ENCODE peak calls at places on chromosomes 11 and 22, in four cellular contexts. N is K562, Y is H1, B is HepG2. A is an unnamed sample.

GRCh38 chr11:66834943-66835342 is 8.3 kb upstream of the RCE1 start:
- DNase-seq in B (no peak), Y (no peak), N (peak), A (no peak)

GRCh38 chr11:69642549-69642912 is 1.6 kb downstream of the CCND1 start:
- DNase-seq in Y (no peak), B (no peak), N (peak), A (no peak)

GRCh38 chr11:37504925-37505324 is 906.9 kb upstream of the RAG2 start:
- DNase-seq in N (no peak), Y (no peak), B (no peak), A (no peak)

GRCh38 chr11:46271875-46272815 is 5.3 kb upstream of the CREB3L1 start:
- DNase-seq in Y (no peak), N (no peak), B (no peak), A (no peak)

GRCh38 chr22:44202261-44202789 is 21.6 kb downstream of the PARVG start:
- DNase-seq in N (no peak), B (no peak), Y (no peak), A (no peak)

GRCh38 chr11:64225608-64226506 is at the start of the genes NUDT22 and TRPT1:
- DNase-seq in Y (no peak), N (peak), B (peak), A (no peak)

GRCh38 chr11:34351051-34351450 is 6.8 kb downstream of the ABTB2 start:
- DNase-seq in N (no peak), B (no peak), Y (no peak), A (no peak)

GRCh38 chr22:43505896-43506295 is 94.1 kb downstream of the MPPED1 start:
- DNase-seq in B (no peak), N (no peak), Y (no peak), A (no peak)

GRCh38 chr11:94826415-94826814 is 58.3 kb downstream of the AMOTL1 start:
- DNase-seq in N (peak), B (no peak), Y (no peak), A (no peak)

GRCh38 chr11:76654980-76655379 is 15.6 kb downstream of the LRRC32 start:
- DNase-seq in B (no peak), N (no peak), Y (no peak), A (no peak)

GRCh38 chr22:46593211-46593676 is 26.9 kb upstream of the GRAMD4 start:
- DNase-seq in N (no peak), Y (no peak), B (no peak), A (no peak)

GRCh38 chr11:71391352-71391751 is 56.8 kb downstream of the DHCR7 start:
- DNase-seq in N (no peak), B (no peak), Y (no peak), A (no peak)

GRCh38 chr11:117316197-117316961 is at the start of gene BACE1:
- DNase-seq in N (no peak), B (peak), Y (peak), A (peak)

GRCh38 chr11:42462558-42463310 is 849.1 kb upstream of the API5 start:
- DNase-seq in Y (no peak), N (no peak), B (no peak), A (no peak)

GRCh38 chr22:47202819-47203553 is 440.5 kb downstream of the TBC1D22A start:
- DNase-seq in N (no peak), B (no peak), Y (no peak), A (no peak)

GRCh38 chr11:76623171-76623883 is 47.2 kb downstream of the LRRC32 start:
- DNase-seq in N (no peak), Y (no peak), B (no peak), A (no peak)

GRCh38 chr11:67313125-67313890 is 10.0 kb downstream of the SSH3 start:
- DNase-seq in Y (no peak), N (no peak), B (no peak), A (no peak)

GRCh38 chr11:125457814-125458343 is 38.2 kb downstream of the FEZ1 start:
- DNase-seq in Y (no peak), B (peak), N (peak), A (no peak)

GRCh38 chr11:62148271-62148980 is 24.6 kb downstream of the INCENP start:
- DNase-seq in Y (no peak), N (no peak), B (no peak), A (no peak)

GRCh38 chr22:32622004-32622761 is 147.6 kb downstream of the FBXO7 start:
- DNase-seq in N (no peak), Y (peak), B (peak), A (no peak)

GRCh38 chr22:44669725-44670027 is 32.3 kb upstream of the PRR5 start:
- DNase-seq in B (no peak), N (peak), Y (no peak), A (no peak)

GRCh38 chr11:13333456-13333957 is 55.9 kb downstream of the BMAL1 start:
- DNase-seq in N (no peak), Y (no peak), B (peak), A (peak)

GRCh38 chr11:86174101-86175046 is 70.2 kb upstream of the EED start:
- DNase-seq in Y (no peak), B (peak), N (peak), A (no peak)

GRCh38 chr22:30047364-30047738 is 32.9 kb upstream of the HORMAD2 start:
- DNase-seq in B (no peak), Y (no peak), N (peak), A (no peak)

GRCh38 chr22:50530280-50530856 is 556 bp upstream of the TYMP start:
- DNase-seq in N (no peak), B (peak), Y (no peak), A (peak)

GRCh38 chr22:50531546-50532352 is 1.9 kb upstream of the TYMP start:
- DNase-seq in Y (no peak), B (no peak), N (no peak), A (no peak)

GRCh38 chr22:50532353-50532700 is 2.5 kb upstream of the TYMP start:
- DNase-seq in B (no peak), N (no peak), Y (no peak), A (no peak)

GRCh38 chr22:50529416-50530279 is at the start of gene TYMP:
- DNase-seq in Y (no peak), N (no peak), B (peak), A (no peak)

DNA sequence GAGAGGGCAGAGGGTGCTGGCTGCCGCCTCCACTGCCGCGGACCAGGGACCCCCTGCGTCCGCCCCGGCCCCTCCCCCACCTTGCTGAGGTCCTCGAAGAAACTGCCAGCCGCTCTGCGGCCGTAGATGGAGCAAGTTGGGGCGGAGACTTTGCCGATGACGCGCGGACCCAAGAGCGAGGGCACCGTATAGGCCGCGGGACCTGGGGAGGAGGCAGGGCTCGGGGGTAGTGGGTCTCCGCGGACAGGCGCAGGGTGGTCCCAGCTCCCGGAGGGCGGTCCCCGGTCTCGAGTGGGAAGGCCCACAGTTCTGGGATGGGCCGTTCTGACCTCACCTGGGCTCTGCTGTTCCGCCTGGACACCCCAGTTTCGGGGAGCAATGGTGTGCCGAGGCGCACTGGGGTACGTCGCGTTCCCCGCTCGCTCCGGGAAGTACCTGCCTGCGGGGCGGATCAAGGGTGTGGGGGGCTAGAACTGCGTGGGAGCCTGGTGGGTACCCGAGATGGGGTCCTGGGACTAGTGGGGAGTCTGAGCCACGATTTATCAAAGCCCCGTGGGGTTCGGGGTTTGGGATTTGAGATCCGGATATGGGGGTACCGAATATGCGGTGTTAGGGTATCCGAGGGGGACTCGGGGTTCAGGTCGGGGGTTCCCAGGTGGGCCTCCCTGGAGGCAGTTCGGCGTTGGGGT is 1.2 kb upstream of the TYMP start:
- DNase-seq in N (no peak), Y (no peak), B (peak), A (peak)
- TF ChIP-seq FOSL1 in N (no peak), Y (no peak), B (no peak), A (no peak)

DNA sequence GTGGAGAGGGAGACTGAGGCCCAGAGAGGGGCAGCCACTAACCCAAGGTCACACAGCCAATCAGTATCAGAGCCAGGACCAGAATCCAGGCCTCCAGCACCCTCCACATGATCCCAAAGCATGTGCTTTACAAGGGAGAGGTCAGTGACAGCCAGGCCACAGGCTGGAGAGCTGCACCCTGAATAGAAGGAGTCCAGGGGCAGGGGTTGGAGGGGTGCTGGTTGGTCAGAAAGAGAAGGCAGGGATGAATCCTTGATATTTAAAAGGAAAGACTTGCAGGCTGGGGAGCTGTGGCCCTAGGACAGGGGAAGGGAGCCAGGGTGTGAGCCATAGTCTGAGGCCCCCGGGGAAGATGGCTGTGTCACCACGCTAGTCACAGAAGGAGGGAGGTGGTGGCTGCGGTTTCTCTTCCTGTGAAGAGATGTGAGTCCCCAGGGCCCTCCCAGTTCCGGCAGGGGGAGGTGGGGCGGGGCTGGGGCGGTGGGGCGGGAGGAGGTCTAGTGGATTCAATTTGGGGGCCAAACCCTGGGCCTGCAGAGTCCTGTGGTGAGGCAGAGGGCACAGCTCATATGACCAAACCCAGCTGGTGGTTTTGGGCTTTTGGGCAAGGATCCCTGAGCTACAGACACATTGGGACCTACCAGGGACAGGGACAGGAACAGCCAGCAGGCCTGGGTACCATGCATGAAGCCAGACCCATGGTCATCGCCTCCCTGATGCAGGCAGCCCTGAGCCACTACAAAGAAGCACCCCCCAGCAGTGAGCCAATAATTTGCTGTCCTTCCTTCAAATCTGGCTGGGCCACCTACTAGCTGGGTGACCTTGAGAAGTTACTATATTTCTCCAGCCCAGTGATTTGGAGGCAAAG is 14.0 kb downstream of the RAC2 start:
- DNase-seq in B (no peak), N (peak), Y (no peak), A (peak)
- TF ChIP-seq JUND in B (no peak), N (peak), Y (no peak), A (no peak)

GRCh38 chr11:1084561-1085439 is 10.1 kb downstream of the MUC2 start:
- DNase-seq in N (no peak), Y (no peak), B (no peak), A (no peak)

GRCh38 chr11:1083621-1084551 is 9.2 kb downstream of the MUC2 start:
- DNase-seq in N (no peak), B (no peak), Y (no peak), A (no peak)

GRCh38 chr11:1081601-1082311 is 7.1 kb downstream of the MUC2 start:
- DNase-seq in N (no peak), B (no peak), Y (no peak), A (no peak)

GRCh38 chr11:1082728-1083620 is 8.3 kb downstream of the MUC2 start:
- DNase-seq in B (no peak), Y (no peak), N (no peak), A (no peak)

DNA sequence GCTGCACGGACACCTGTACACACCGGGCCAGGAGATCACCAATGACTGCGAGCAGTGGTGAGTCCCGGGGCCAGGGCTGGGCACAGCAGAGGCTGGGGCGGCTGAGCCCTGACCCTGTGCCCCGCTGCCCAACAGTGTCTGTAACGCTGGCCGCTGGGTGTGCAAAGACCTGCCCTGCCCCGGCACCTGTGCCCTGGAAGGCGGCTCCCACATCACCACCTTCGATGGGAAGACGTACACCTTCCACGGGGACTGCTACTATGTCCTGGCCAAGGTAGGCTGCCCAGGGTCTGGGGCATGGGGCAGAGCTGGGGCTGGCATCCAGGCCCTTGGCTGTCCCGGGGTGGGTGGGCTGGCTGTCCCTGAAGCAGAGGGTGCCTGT is 7.7 kb downstream of the MUC2 start:
- DNase-seq in B (no peak), Y (no peak), N (no peak), A (no peak)
- TF ChIP-seq SRF in B (no peak), Y (no peak), N (no peak), A (no peak)

DNA sequence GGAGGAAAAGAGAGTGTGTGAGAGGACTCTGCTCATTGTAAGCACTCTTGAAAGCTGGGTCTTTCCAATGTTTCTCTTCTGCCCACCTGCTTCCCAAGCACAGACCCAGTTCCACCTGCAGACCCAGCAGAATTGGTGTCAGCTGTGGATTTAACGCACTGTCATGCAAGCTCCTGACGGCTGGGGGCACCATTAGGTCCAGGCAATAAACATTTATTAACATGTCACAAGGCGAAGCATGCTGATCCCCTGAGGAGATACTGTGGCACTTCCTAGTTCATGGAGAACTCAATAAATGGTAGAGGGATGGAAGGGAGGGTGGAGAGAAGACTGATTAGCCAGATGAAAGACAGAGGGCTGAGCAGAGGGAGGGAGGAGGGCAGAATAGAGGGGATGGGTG is 68.3 kb upstream of the TSPAN18 start:
- DNase-seq in B (no peak), N (peak), Y (no peak), A (no peak)
- TF ChIP-seq FOSL1 in B (no peak), N (no peak), Y (no peak), A (no peak)

GRCh38 chr11:27921472-27921871 is 186.5 kb downstream of the KIF18A start:
- DNase-seq in B (no peak), Y (no peak), N (no peak), A (no peak)
- TF ChIP-seq JUND in B (no peak), Y (no peak), N (no peak), A (no peak)

DNA sequence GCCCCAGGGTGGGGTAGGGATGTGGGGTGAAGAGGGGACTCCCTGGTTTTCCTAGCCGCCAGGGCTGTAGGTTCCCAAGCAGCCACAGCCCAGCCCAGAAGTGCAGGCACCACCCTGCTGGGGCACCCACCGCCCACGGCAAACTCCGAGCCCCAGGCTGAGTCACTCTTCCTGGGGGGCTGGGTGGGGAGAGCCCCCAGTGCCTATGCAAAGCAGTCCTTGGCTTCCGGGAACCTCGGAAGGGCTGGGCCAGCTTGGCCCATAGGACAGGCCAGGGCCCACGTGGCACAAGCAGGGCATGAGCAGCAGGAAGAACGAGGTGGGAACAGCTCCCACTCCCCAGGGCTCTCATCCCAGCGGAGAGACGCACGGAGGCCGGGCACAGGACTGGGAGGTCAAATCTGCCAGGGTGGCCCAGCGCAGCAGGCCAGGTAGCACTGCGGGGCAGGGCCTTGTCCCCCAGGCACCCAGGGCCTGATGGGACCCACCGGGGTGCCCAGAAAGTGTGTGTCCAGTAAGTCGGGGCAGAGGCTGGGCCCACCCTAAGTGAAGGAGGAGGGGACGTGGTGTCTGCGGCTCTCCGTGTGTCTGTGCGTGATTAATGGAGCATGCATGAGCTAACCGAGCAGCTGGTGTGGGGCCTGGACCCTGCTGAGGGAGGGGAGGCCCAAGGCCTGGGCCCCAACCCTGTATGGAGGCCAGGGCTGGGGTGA is 4.6 kb upstream of the IL17REL start:
- DNase-seq in N (no peak), B (no peak), Y (no peak), A (no peak)
- TF ChIP-seq SRF in N (no peak), B (no peak), Y (no peak), A (no peak)